ENCODE peak calls at places on chromosome 21, in six cellular contexts. I is GM23338; F is CD8-positive, alpha-beta T cell; U is foreskin fibroblast; G is spleen; Z is skeletal muscle cell. N is an unnamed sample.

GRCh38 chr21:46253610-46254124 is 25.1 kb upstream of the LSS start:
- DNase-seq in I (peak), F (peak), U (no peak), G (no peak), Z (no peak), N (no peak)

GRCh38 chr21:17650301-17650700 is 37.6 kb upstream of the BTG3 start:
- DNase-seq in I (no peak), F (no peak), U (no peak), G (no peak), Z (no peak), N (no peak)

GRCh38 chr21:29601072-29601471 is 302.4 kb downstream of the BACH1 start:
- DNase-seq in I (peak), F (no peak), U (no peak), G (no peak), Z (no peak), N (no peak)

GRCh38 chr21:26956216-26956615 is 10.7 kb downstream of the ADAMTS5 start:
- DNase-seq in I (no peak), F (no peak), U (no peak), G (no peak), Z (no peak), N (no peak)

GRCh38 chr21:26506951-26507350 is 66.1 kb downstream of the CYYR1 start:
- DNase-seq in I (no peak), F (no peak), U (peak), G (no peak), Z (peak), N (peak)

GRCh38 chr21:25934771-25935224 is 200.0 kb downstream of the GABPA start:
- DNase-seq in I (no peak), F (no peak), U (peak), G (no peak), Z (peak), N (peak)

GRCh38 chr21:18147678-18148077 is 97.0 kb upstream of the CHODL start:
- DNase-seq in I (no peak), F (no peak), U (no peak), G (no peak), Z (no peak), N (no peak)

GRCh38 chr21:26842300-26842699 is 2.9 kb downstream of the ADAMTS1 start:
- DNase-seq in I (no peak), F (no peak), U (no peak), G (no peak), Z (no peak), N (no peak)

GRCh38 chr21:28298251-28298672 is 694.4 kb downstream of the LTN1 start:
- DNase-seq in I (no peak), F (no peak), U (peak), G (no peak), Z (no peak), N (no peak)

GRCh38 chr21:27382404-27382803 is 415.5 kb upstream of the ADAMTS5 start:
- DNase-seq in I (no peak), F (no peak), U (peak), G (no peak), Z (no peak), N (no peak)

GRCh38 chr21:31364265-31364945 is 20.3 kb upstream of the TIAM1 start:
- DNase-seq in I (no peak), F (no peak), U (no peak), G (no peak), Z (no peak), N (no peak)

GRCh38 chr21:15222711-15223110 is 157.9 kb upstream of the NRIP1 start:
- DNase-seq in I (no peak), F (no peak), U (no peak), G (no peak), Z (no peak), N (no peak)

GRCh38 chr21:44927587-44928461 is 7.1 kb upstream of the ITGB2 start:
- DNase-seq in I (no peak), F (peak), U (peak), G (peak), Z (peak), N (no peak)
- H3K4me3 ChIP-seq in I (peak), F (peak), U (no peak), G (peak), Z (peak), N (no peak)

DNA sequence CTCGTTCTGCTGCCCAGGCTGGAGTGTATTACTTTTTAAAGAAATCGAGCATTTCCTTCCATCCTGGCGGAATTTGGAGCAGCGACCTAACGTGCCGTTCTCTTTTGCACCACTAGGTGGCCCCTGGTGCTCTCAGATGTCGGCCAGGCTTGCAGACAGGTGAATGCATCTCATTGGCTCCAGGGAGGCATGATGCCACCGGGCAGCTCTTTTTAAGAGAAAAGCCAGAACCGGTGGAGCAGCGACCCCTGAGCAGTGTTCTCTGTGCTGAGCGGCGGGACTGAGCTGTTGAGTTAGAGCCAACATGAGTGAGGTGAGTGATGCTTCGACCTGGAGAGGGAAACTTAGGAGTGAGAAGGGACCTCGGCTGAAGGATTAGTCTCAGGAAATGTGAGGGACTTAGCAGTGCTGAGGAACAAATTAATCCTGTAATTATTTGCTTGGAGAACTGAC is at the start of gene PCP4:
- DNase-seq in I (peak), F (peak), U (no peak), G (no peak), Z (no peak), N (no peak)
- H3K4me3 ChIP-seq in I (no peak), F (no peak), U (no peak), G (no peak), Z (no peak), N (no peak)

GRCh38 chr21:38848187-38848609 is 42.5 kb downstream of the ETS2 start:
- DNase-seq in I (no peak), F (no peak), U (peak), G (no peak), Z (no peak), N (no peak)

GRCh38 chr21:38843806-38844479 is 38.2 kb downstream of the ETS2 start:
- DNase-seq in I (no peak), F (no peak), U (peak), G (no peak), Z (no peak), N (no peak)

GRCh38 chr21:38849776-38850175 is 44.0 kb downstream of the ETS2 start:
- DNase-seq in I (no peak), F (no peak), U (no peak), G (no peak), Z (no peak), N (no peak)

GRCh38 chr21:38850277-38850951 is 44.7 kb downstream of the ETS2 start:
- DNase-seq in I (no peak), F (no peak), U (no peak), G (no peak), Z (no peak), N (no peak)

DNA sequence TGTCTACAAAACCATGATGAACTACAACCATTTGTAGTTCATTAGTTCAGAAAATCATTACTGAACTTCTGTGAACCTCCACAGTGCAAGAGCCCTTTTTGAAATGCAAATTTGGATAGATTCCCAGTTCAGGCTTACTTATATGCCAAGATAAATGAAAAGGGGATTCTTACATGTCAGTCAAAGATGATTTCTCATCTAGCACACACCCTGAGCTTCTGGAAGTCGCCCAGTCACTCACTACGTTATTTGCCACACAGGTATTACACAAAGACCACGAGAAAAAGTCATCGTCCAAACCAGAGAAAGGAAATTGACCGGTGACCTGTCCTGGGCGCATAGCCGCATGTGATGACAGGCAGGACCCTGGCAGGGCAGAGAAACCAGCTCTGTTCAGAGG is 41.8 kb downstream of the ETS2 start:
- DNase-seq in I (no peak), F (no peak), U (no peak), G (no peak), Z (no peak), N (no peak)
- H3K4me3 ChIP-seq in I (no peak), F (no peak), U (no peak), G (no peak), Z (no peak), N (no peak)

DNA sequence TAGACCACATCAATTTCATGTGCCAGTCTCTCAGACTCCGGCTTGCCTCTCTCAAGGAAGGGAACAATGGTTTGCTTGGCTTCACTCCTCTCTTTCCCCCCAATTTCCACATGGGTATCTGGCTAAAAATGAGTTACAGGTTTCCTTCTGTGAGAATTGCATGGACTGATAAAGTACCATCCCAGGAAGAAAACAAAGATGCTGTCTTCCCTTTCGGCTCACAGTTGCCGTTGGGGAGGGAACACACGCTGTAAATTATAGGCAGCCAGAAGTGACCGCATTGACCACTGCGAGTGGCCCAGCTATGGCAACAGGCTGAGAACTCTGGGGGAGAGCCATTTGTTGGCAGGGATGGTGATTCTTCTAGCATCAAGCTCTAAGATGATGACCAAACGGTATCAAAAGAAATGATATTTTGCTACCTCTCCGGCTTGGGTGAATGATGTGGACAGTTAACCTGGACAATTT is 2.8 kb downstream of the RUNX1 start:
- DNase-seq in I (no peak), F (no peak), U (no peak), G (no peak), Z (no peak), N (no peak)
- H3K4me3 ChIP-seq in I (no peak), F (peak), U (no peak), G (peak), Z (peak), N (peak)

GRCh38 chr21:42534361-42534900 is 20.8 kb downstream of the SLC37A1 start:
- DNase-seq in I (no peak), F (no peak), U (no peak), G (no peak), Z (no peak), N (no peak)

GRCh38 chr21:42533963-42534355 is 20.3 kb downstream of the SLC37A1 start:
- DNase-seq in I (no peak), F (no peak), U (no peak), G (no peak), Z (no peak), N (no peak)

GRCh38 chr21:42533306-42533962 is 19.8 kb downstream of the SLC37A1 start:
- DNase-seq in I (no peak), F (no peak), U (no peak), G (no peak), Z (no peak), N (no peak)

GRCh38 chr21:42531771-42532170 is 18.1 kb downstream of the SLC37A1 start:
- DNase-seq in I (no peak), F (no peak), U (no peak), G (no peak), Z (no peak), N (no peak)

DNA sequence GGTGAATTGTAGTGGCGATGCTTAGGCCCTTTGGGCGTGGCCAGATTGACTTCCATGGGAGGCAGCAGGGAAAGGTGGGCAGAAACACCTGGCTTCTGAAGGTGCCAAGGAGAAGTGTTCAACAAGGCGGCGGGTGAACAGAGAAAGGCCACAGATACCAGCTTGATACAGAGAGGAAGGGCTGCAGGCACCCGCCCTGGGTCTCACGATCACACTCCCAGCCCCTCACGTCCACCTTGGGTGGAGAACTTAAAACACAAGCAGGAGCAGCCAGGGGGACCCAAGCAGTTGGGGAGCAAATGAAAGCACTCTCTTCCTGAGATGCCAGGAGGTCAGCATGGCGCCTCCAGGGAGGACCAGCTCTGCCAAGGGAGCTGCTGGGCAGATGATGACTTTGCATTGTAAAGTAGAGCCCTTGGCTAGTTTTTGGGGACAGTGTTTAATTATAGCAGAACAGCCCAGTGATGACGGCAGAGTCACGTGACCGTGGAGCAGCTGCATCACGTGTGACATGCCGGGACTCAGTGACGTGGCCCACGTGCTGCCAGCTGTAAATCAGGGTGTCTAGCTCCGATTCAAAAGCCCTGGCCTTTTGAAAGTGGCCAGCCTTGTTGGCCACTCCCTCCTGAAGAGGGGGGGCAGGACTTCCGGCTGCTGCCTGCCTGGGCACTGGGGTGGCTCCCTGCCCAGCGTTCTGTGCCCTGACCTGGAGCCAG is 19.0 kb downstream of the SLC37A1 start:
- DNase-seq in I (no peak), F (no peak), U (no peak), G (peak), Z (no peak), N (no peak)
- H3K4me3 ChIP-seq in I (no peak), F (no peak), U (no peak), G (no peak), Z (no peak), N (no peak)

GRCh38 chr21:35298757-35299156 is 249.7 kb upstream of the RUNX1 start:
- DNase-seq in I (no peak), F (no peak), U (no peak), G (no peak), Z (no peak), N (no peak)

GRCh38 chr21:35297665-35298064 is 248.6 kb upstream of the RUNX1 start:
- DNase-seq in I (no peak), F (no peak), U (no peak), G (no peak), Z (no peak), N (no peak)

GRCh38 chr21:35291963-35292627 is 243.0 kb upstream of the RUNX1 start:
- DNase-seq in I (no peak), F (no peak), U (peak), G (no peak), Z (peak), N (no peak)

GRCh38 chr21:35291034-35291433 is 241.9 kb upstream of the RUNX1 start:
- DNase-seq in I (no peak), F (no peak), U (no peak), G (no peak), Z (no peak), N (no peak)

DNA sequence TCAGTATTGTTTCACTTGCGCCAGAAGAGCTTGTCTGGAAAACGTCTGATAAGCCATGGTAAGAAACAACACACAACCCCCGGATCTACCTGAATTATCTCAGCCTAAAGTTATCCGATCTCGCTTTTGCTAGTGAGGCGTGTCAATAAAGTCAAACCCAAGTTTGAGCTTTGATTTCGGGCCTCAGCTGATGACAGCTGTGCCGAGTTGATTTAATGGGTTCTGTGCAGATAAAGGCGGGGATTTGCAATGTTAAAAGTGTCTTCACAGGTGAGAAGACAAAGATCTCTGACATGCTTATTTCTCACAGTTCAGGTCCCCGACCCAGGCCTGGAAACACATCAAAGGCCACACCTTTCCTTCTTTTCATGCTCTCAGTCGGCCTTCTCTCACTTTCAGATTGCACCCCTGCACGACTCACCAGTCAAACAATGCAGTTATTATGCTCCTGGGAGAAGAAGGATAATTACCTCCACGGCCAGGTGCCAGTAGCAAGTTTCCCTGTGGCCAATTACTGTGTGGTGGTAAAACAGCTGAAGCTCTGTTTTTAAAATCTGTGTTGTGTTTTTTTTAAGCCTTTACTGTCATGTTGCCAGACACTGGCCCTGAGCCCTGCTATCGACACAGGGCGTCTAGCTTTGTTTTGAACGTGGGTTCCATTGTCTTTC is 245.3 kb upstream of the RUNX1 start:
- DNase-seq in I (peak), F (no peak), U (no peak), G (no peak), Z (no peak), N (no peak)
- H3K4me3 ChIP-seq in I (no peak), F (no peak), U (no peak), G (no peak), Z (no peak), N (no peak)

GRCh38 chr21:39087238-39087975 is 95.8 kb downstream of the PSMG1 start:
- DNase-seq in I (no peak), F (no peak), U (no peak), G (no peak), Z (no peak), N (no peak)
- H3K4me3 ChIP-seq in I (no peak), F (no peak), U (no peak), G (no peak), Z (no peak), N (no peak)

DNA sequence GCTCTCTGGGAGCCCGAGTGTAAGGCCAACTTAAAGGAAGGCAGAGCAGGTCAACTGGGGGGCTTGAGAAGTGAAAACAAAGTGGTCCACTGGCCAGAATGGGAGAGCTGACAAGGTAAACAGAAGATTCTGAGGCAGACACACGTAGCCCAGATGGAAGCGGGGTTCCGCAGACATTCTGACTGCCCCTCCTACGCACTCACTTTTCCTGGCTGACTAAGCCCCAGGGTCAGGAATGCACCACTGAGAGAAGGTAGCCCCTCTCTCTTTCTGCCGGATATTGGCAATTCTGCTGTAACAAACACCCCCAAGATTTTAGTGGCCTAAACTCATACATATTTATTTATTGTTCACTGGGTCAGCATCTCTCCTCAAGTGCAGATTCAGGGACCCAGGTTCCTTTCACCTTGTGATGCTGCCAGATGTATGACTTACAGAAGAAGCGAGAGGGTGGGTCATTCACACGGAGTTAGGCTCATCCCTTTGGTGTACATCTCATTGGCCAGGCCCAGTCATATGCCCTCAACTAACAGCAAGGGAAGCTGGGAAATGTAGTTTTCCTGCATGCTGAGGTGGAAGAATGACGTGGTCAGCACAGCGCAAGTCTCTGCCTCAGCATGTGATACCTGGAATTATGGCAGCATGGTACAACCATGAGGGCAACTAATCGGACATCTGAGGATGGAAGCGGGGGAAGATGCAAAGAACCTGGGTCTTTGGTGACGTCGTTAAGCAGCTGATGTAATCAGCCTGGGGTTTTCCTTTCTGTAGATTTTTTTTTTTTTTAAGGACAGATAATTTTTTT is 43.5 kb upstream of the MRPS6 start:
- DNase-seq in I (peak), F (peak), U (peak), G (no peak), Z (peak), N (no peak)
- H3K4me3 ChIP-seq in I (peak), F (no peak), U (peak), G (no peak), Z (peak), N (no peak)

GRCh38 chr21:38863291-38863690 is 57.6 kb downstream of the ETS2 start:
- DNase-seq in I (no peak), F (no peak), U (no peak), G (no peak), Z (no peak), N (no peak)
- H3K4me3 ChIP-seq in I (no peak), F (no peak), U (no peak), G (no peak), Z (no peak), N (no peak)

DNA sequence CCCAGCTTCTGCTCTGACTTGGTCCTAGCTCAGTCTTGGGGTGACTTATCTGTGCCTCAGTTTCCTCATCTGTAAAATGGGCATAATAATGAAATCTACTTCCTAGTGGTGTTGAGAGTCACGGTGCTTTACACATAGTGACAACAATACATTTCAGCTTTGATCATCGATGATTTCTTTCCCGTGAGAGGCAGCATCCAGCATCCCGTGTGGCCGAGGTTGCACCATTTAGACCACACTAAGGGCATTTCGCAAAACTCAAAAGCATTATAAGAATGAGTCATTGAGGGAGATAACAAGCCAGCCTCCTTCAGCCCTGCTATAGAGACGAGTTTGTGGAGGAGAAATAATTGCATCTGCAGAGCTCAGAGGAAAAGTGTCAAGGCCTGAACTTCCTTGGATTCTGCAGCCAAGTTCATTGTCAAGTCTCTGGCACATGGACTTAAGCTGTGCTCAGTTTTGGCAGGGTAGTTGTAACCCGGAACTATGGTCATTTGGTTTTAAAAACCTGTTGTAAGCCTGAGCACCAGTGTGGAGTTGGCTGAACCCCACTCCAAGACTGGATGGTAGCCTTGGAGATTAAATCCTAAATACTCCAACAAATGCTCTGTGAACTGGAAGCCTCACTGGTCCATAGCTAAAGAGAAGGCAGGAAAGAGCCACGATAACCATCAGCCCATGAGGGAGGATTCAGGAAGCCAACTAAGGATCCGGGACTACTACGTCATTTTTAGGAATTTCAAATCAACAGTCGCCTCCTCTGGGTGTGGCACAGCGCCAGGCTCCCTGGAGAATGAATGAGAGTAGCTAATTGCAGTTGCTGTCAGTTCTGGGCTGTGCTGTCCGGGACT is 64.2 kb downstream of the TCP10L start:
- DNase-seq in I (no peak), F (no peak), U (peak), G (peak), Z (peak), N (peak)
- H3K4me3 ChIP-seq in I (no peak), F (no peak), U (no peak), G (no peak), Z (no peak), N (no peak)

N was measured in AG09309.